ENCODE peak calls at places on chromosome 11, in four cellular contexts. Y, A, L and I are unnamed samples.

GRCh38 chr11:2663506-2663905 is 36.3 kb downstream of the KCNQ1OT1 start:
- DNase-seq in Y (no peak), L (no peak), A (no peak), I (no peak)

GRCh38 chr11:107050126-107050525 is 31.9 kb upstream of the GUCY1A2 start:
- DNase-seq in Y (no peak), A (no peak), L (no peak), I (no peak)

GRCh38 chr11:77668760-77669159 is 31.2 kb upstream of the CLNS1A start:
- DNase-seq in A (no peak), L (no peak), Y (no peak), I (no peak)

GRCh38 chr11:121298770-121299169 is 6.2 kb downstream of the SC5D start:
- DNase-seq in L (no peak), A (no peak), Y (no peak), I (no peak)

GRCh38 chr11:69180726-69181125 is 25.0 kb downstream of the SMIM38 start:
- DNase-seq in A (no peak), Y (no peak), L (no peak), I (no peak)

GRCh38 chr11:94895971-94896370 is 77.4 kb downstream of the CWC15 start:
- DNase-seq in L (peak), Y (no peak), A (peak), I (no peak)

GRCh38 chr11:83945953-83946352 is 659.8 kb upstream of the CCDC90B start:
- DNase-seq in A (no peak), Y (no peak), L (no peak), I (no peak)

GRCh38 chr11:44621140-44621681 is 55.7 kb downstream of the CD82 start:
- DNase-seq in Y (peak), L (peak), A (peak), I (peak)

GRCh38 chr11:70556884-70557741 is 158.8 kb downstream of the CTTN start:
- DNase-seq in L (peak), Y (no peak), A (peak), I (no peak)

GRCh38 chr11:131063638-131064037 is 147.4 kb upstream of the SNX19 start:
- DNase-seq in A (no peak), Y (no peak), L (no peak), I (no peak)

GRCh38 chr11:74926304-74927030 is 22.4 kb downstream of the XRRA1 start:
- DNase-seq in L (peak), Y (no peak), A (peak), I (no peak)

GRCh38 chr11:64844330-64845124 is at the start of gene CDC42BPG:
- DNase-seq in L (peak), Y (no peak), A (peak), I (peak)

GRCh38 chr11:73538381-73538872 is 59.5 kb downstream of the FAM168A start:
- DNase-seq in L (peak), Y (no peak), A (no peak), I (peak)

GRCh38 chr11:70580036-70580805 is 181.9 kb downstream of the CTTN start:
- DNase-seq in Y (no peak), A (no peak), L (no peak), I (no peak)

GRCh38 chr11:6251120-6251733 is 8.4 kb upstream of the CCKBR start:
- DNase-seq in A (peak), Y (no peak), L (peak), I (peak)

GRCh38 chr11:17354070-17354924 is 2.7 kb downstream of the NCR3LG1 start:
- DNase-seq in L (peak), A (peak), Y (peak), I (peak)

GRCh38 chr11:114196994-114197702 is 99.1 kb upstream of the NNMT start:
- DNase-seq in L (no peak), A (no peak), Y (no peak), I (no peak)